ENCODE peak calls at places on chromosome 15, in six cellular contexts. One of them, this sample, is unnamed.
A peak's percentile ranks its signal among the peaks of the same experiment; 100 is the strongest.

GRCh38 chr15:89724621-89725020 is 26.4 kb downstream of the MESP1 start:
- DNase-seq in HCT116: no peak
- DNase-seq in H1: no peak
- DNase-seq in K562: no peak
- DNase-seq in GM12878: no peak
- DNase-seq in HepG2: no peak
- DNase-seq in this sample: no peak

GRCh38 chr15:96347181-96348111 is 16.9 kb downstream of the NR2F2 start:
- DNase-seq in GM12878: no peak
- DNase-seq in H1: peak; percentile 73
- DNase-seq in HCT116: no peak
- DNase-seq in K562: no peak
- DNase-seq in HepG2: no peak
- DNase-seq in this sample: no peak

GRCh38 chr15:101684384-101684783 is 32.2 kb upstream of the TM2D3 start:
- DNase-seq in HepG2: no peak
- DNase-seq in GM12878: no peak
- DNase-seq in K562: no peak
- DNase-seq in H1: no peak
- DNase-seq in HCT116: no peak
- DNase-seq in this sample: no peak

GRCh38 chr15:31212286-31212685 is 110.8 kb upstream of the TRPM1 start:
- DNase-seq in GM12878: no peak
- DNase-seq in HepG2: no peak
- DNase-seq in HCT116: no peak
- DNase-seq in K562: no peak
- DNase-seq in H1: no peak
- DNase-seq in this sample: no peak

GRCh38 chr15:72907733-72908132 is 124.2 kb upstream of the ADPGK start:
- DNase-seq in HCT116: no peak
- DNase-seq in HepG2: no peak
- DNase-seq in K562: no peak
- DNase-seq in GM12878: no peak
- DNase-seq in H1: no peak
- DNase-seq in this sample: no peak

GRCh38 chr15:33716025-33716424 is 252.3 kb upstream of the CHRM5 start:
- DNase-seq in K562: no peak
- DNase-seq in HepG2: no peak
- DNase-seq in HCT116: no peak
- DNase-seq in H1: no peak
- DNase-seq in GM12878: no peak
- DNase-seq in this sample: no peak

GRCh38 chr15:75455424-75455981 is 4.0 kb upstream of the SIN3A start:
- DNase-seq in HepG2: peak; percentile 69
- DNase-seq in HCT116: peak; percentile 53
- DNase-seq in K562: peak; percentile 92
- DNase-seq in GM12878: peak; percentile 24
- DNase-seq in H1: peak; percentile 91
- DNase-seq in this sample: no peak

GRCh38 chr15:22806156-22806555 is 19.7 kb downstream of the NIPA1 start:
- DNase-seq in K562: no peak
- DNase-seq in HepG2: no peak
- DNase-seq in HCT116: no peak
- DNase-seq in H1: no peak
- DNase-seq in GM12878: no peak
- DNase-seq in this sample: no peak

GRCh38 chr15:42619641-42620371 is 44.4 kb downstream of the STARD9 start:
- DNase-seq in HCT116: no peak
- DNase-seq in H1: peak; percentile 81
- DNase-seq in GM12878: no peak
- DNase-seq in K562: no peak
- DNase-seq in HepG2: no peak
- DNase-seq in this sample: peak; percentile 81

GRCh38 chr15:89772933-89773583 is 3.1 kb upstream of the MESP2 start:
- DNase-seq in HepG2: peak; percentile 47
- DNase-seq in GM12878: no peak
- DNase-seq in HCT116: peak; percentile 29
- DNase-seq in H1: no peak
- DNase-seq in K562: peak; percentile 52
- DNase-seq in this sample: no peak

GRCh38 chr15:50549326-50549725 is 2.9 kb upstream of the USP50 start:
- DNase-seq in H1: no peak
- DNase-seq in HepG2: no peak
- DNase-seq in K562: no peak
- DNase-seq in GM12878: no peak
- DNase-seq in HCT116: no peak
- DNase-seq in this sample: no peak

GRCh38 chr15:51992953-51993352 is 21.4 kb upstream of the LEO1 start:
- DNase-seq in HepG2: peak; percentile 77
- DNase-seq in H1: no peak
- DNase-seq in HCT116: no peak
- DNase-seq in GM12878: no peak
- DNase-seq in K562: no peak
- DNase-seq in this sample: no peak

GRCh38 chr15:84911879-84912660 is 27.6 kb downstream of the SLC28A1 start:
- DNase-seq in GM12878: no peak
- DNase-seq in HCT116: peak; percentile 71
- DNase-seq in K562: no peak
- DNase-seq in HepG2: peak; percentile 89
- DNase-seq in H1: no peak
- DNase-seq in this sample: no peak

GRCh38 chr15:97933589-97933988 is 26.9 kb upstream of the ARRDC4 start:
- DNase-seq in GM12878: no peak
- DNase-seq in K562: no peak
- DNase-seq in H1: no peak
- DNase-seq in HCT116: no peak
- DNase-seq in HepG2: no peak
- DNase-seq in this sample: no peak

GRCh38 chr15:25789206-25789605 is 73.9 kb downstream of the ATP10A start:
- DNase-seq in HCT116: no peak
- DNase-seq in H1: no peak
- DNase-seq in HepG2: no peak
- DNase-seq in K562: no peak
- DNase-seq in GM12878: no peak
- DNase-seq in this sample: no peak

GRCh38 chr15:52076889-52077781 is 35.4 kb downstream of the BCL2L10 start:
- DNase-seq in HepG2: peak; percentile 41
- DNase-seq in GM12878: peak; percentile 59
- DNase-seq in HCT116: peak; percentile 37
- DNase-seq in H1: no peak
- DNase-seq in K562: no peak
- DNase-seq in this sample: no peak

GRCh38 chr15:42558739-42559138 is 10.1 kb downstream of the HAUS2 start:
- DNase-seq in K562: no peak
- DNase-seq in HCT116: no peak
- DNase-seq in HepG2: no peak
- DNase-seq in GM12878: no peak
- DNase-seq in H1: no peak
- DNase-seq in this sample: no peak

GRCh38 chr15:70152070-70152480 is 54.4 kb upstream of the TLE3 start:
- DNase-seq in K562: no peak
- DNase-seq in HepG2: no peak
- DNase-seq in HCT116: no peak
- DNase-seq in GM12878: no peak
- DNase-seq in H1: no peak
- DNase-seq in this sample: no peak

GRCh38 chr15:80154336-80154735 is 1.5 kb downstream of the FAH start:
- DNase-seq in K562: no peak
- DNase-seq in HCT116: no peak
- DNase-seq in GM12878: no peak
- DNase-seq in H1: no peak
- DNase-seq in HepG2: peak; percentile 72
- DNase-seq in this sample: no peak

GRCh38 chr15:56361978-56362377 is 3.2 kb upstream of the TEX9 start:
- DNase-seq in K562: no peak
- DNase-seq in HepG2: no peak
- DNase-seq in GM12878: no peak
- DNase-seq in H1: no peak
- DNase-seq in HCT116: no peak
- DNase-seq in this sample: no peak

GRCh38 chr15:71549697-71550096 is 260.7 kb upstream of the NR2E3 start:
- DNase-seq in HCT116: no peak
- DNase-seq in H1: no peak
- DNase-seq in HepG2: no peak
- DNase-seq in K562: no peak
- DNase-seq in GM12878: no peak
- DNase-seq in this sample: no peak

GRCh38 chr15:58065011-58065444 is 483 bp downstream of the ALDH1A2 start:
- DNase-seq in H1: peak; percentile 65
- DNase-seq in HepG2: no peak
- DNase-seq in GM12878: no peak
- DNase-seq in HCT116: no peak
- DNase-seq in K562: peak; percentile 38
- DNase-seq in this sample: no peak

GRCh38 chr15:74857671-74858365 is 14.9 kb upstream of the ULK3 start:
- DNase-seq in K562: no peak
- DNase-seq in H1: no peak
- DNase-seq in GM12878: no peak
- DNase-seq in HCT116: no peak
- DNase-seq in HepG2: no peak
- DNase-seq in this sample: no peak

GRCh38 chr15:96428742-96429141 is 98.2 kb downstream of the NR2F2 start:
- DNase-seq in HepG2: no peak
- DNase-seq in GM12878: no peak
- DNase-seq in K562: no peak
- DNase-seq in HCT116: no peak
- DNase-seq in H1: no peak
- DNase-seq in this sample: no peak

GRCh38 chr15:83323296-83323711 is 38.8 kb upstream of the BNC1 start:
- DNase-seq in K562: no peak
- DNase-seq in GM12878: no peak
- DNase-seq in HCT116: no peak
- DNase-seq in HepG2: no peak
- DNase-seq in H1: no peak
- DNase-seq in this sample: no peak

GRCh38 chr15:55389276-55389631 is 18.9 kb downstream of the CCPG1 start:
- DNase-seq in HCT116: no peak
- DNase-seq in H1: no peak
- DNase-seq in GM12878: no peak
- DNase-seq in HepG2: no peak
- DNase-seq in K562: no peak
- DNase-seq in this sample: no peak

GRCh38 chr15:64690008-64690407 is 85.4 kb downstream of the RBPMS2 start:
- DNase-seq in HCT116: no peak
- DNase-seq in H1: no peak
- DNase-seq in K562: no peak
- DNase-seq in GM12878: no peak
- DNase-seq in HepG2: no peak
- DNase-seq in this sample: no peak

GRCh38 chr15:77853008-77853328 is 220.3 kb upstream of the LINGO1 start:
- DNase-seq in GM12878: no peak
- DNase-seq in HCT116: no peak
- DNase-seq in HepG2: no peak
- DNase-seq in H1: no peak
- DNase-seq in K562: no peak
- DNase-seq in this sample: no peak

DNA sequence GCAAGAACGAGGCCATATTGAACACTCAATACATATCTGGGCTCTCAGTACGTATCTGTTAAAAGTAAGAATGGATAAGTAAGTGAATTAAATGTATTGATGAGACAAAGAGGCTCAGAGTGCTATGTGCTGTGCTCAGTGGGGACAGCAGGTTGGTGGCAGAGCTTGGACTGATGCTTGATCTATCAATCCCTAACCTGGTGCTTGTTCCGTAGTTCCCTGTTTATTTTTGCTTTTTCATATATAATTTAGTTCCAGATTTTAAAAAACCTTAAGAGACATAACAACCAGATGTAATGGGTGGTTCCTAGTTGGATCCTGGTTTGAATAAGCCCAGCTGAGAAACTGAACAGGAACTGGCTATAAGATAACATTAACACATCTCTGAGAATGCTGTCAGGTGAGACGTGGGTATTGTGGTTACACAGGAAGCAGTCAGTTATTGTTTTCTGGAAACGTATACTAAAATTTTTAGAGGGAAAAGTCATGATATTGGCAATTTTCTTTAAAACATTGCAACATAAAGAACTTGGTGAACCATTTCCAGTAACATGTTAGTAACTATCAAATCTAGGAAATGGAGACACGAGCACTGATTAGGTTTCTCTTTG is 120.5 kb downstream of the FOXB1 start:
- DNase-seq in HepG2: no peak
- DNase-seq in HCT116: no peak
- DNase-seq in K562: no peak
- DNase-seq in H1: no peak
- DNase-seq in GM12878: no peak
- DNase-seq in this sample: no peak
- TF ChIP-seq ZNF274 in HepG2: no peak
- TF ChIP-seq ZNF274 in HCT116: no peak
- TF ChIP-seq ZNF274 in K562: no peak
- TF ChIP-seq ZNF274 in H1: no peak
- TF ChIP-seq ZNF274 in GM12878: no peak
- TF ChIP-seq ZNF274 in this sample: no peak

GRCh38 chr15:39931615-39932014 is 2.3 kb upstream of the EIF2AK4 start:
- DNase-seq in HepG2: no peak
- DNase-seq in HCT116: no peak
- DNase-seq in H1: no peak
- DNase-seq in GM12878: no peak
- DNase-seq in K562: no peak
- DNase-seq in this sample: no peak
- TF ChIP-seq ZNF274 in HepG2: no peak
- TF ChIP-seq ZNF274 in HCT116: no peak
- TF ChIP-seq ZNF274 in H1: no peak
- TF ChIP-seq ZNF274 in GM12878: no peak
- TF ChIP-seq ZNF274 in K562: no peak
- TF ChIP-seq ZNF274 in this sample: no peak

DNA sequence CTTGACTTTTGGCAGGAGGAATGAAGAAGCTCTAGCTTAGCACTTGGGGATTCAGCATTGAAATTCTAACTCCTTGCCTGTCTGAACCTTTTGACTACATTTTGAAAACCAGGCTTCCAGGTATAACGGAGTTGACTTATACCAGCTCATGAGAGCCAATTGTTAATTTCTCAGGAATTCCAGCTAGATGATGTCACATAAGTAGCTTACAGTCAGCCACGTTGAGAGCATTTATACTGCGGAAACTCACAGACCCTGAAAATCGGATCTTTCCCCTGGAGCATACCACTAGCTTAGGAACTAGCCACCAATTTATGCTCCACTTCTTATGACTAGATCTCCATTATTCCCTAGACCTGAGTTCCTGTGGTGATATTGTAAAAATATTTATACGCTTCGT is 321.4 kb upstream of the DPH6 start:
- DNase-seq in HCT116: no peak
- DNase-seq in K562: no peak
- DNase-seq in GM12878: no peak
- DNase-seq in HepG2: no peak
- DNase-seq in H1: no peak
- DNase-seq in this sample: no peak
- TF ChIP-seq ZNF274 in HCT116: no peak
- TF ChIP-seq ZNF274 in K562: no peak
- TF ChIP-seq ZNF274 in GM12878: no peak
- TF ChIP-seq ZNF274 in HepG2: no peak
- TF ChIP-seq ZNF274 in H1: no peak
- TF ChIP-seq ZNF274 in this sample: no peak

DNA sequence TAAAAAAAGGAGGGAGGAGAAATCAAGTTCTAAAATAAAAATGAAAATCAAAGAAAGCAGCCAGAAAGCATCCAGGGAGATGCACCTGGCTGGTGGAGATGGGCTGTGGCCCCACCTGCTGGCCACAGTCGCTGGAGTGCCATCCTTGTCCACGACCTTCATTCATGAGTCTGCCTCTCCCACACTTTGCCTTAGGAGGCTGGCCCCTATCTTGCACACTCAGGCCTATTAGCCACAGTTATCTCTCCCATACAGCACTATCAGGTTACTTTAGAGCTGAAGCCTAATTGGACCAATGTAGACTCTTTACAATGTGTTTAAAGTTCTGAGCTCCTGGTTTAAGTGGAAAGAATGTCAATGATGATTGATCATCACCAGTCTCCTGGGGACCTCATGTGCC is 392.0 kb upstream of the RORA start:
- DNase-seq in GM12878: no peak
- DNase-seq in HCT116: no peak
- DNase-seq in HepG2: peak; percentile 6
- DNase-seq in K562: peak; percentile 69
- DNase-seq in H1: peak; percentile 57
- DNase-seq in this sample: no peak
- TF ChIP-seq ZNF274 in GM12878: no peak
- TF ChIP-seq ZNF274 in HCT116: no peak
- TF ChIP-seq ZNF274 in HepG2: no peak
- TF ChIP-seq ZNF274 in K562: no peak
- TF ChIP-seq ZNF274 in H1: no peak
- TF ChIP-seq ZNF274 in this sample: no peak

This sample was measured in NT2/D1.